ENCODE peak calls at places on chromosomes 12 and 14, in eight cellular contexts. S, U, Y, A, C, O, M and H are unnamed samples.

GRCh38 chr12:61355105-61355504 is 905.1 kb upstream of the USP15 start:
- DNase-seq in S (no peak), Y (no peak), O (no peak), U (no peak), A (no peak), M (no peak), C (no peak), H (no peak)

GRCh38 chr14:31106768-31107167 is 80.6 kb upstream of the STRN3 start:
- DNase-seq in M (no peak), U (no peak), A (no peak), Y (peak), O (no peak), S (no peak), C (peak), H (no peak)

GRCh38 chr14:92039073-92039719 is 663 bp downstream of the TRIP11 start:
- DNase-seq in O (no peak), C (peak), M (no peak), S (peak), A (no peak), U (peak), Y (peak), H (peak)

GRCh38 chr12:101793401-101793800 is 37.4 kb downstream of the GNPTAB start:
- DNase-seq in Y (peak), A (no peak), S (no peak), U (peak), M (no peak), O (no peak), C (peak), H (peak)

GRCh38 chr14:27123162-27123561 is 525.3 kb upstream of the NOVA1 start:
- DNase-seq in S (no peak), Y (no peak), O (no peak), U (no peak), C (no peak), A (no peak), M (no peak), H (no peak)

GRCh38 chr12:131607658-131608447 is 103.0 kb upstream of the SFSWAP start:
- DNase-seq in O (no peak), U (no peak), C (no peak), Y (no peak), A (no peak), M (no peak), S (peak), H (no peak)

GRCh38 chr12:11228268-11228879 is 41.1 kb downstream of the PRB3 start:
- DNase-seq in S (no peak), M (no peak), Y (peak), C (peak), U (peak), O (peak), A (peak), H (peak)

GRCh38 chr12:18923721-18924120 is 185.8 kb downstream of the CAPZA3 start:
- DNase-seq in S (no peak), Y (no peak), M (no peak), A (no peak), C (no peak), U (no peak), O (no peak), H (no peak)